ENCODE peak calls at places on chromosome 6, in ten cellular contexts. N is stomach, Y is K562, L is transverse colon, F is SK-N-SH, E is HepG2, P is GM12878, M is esophagus muscularis mucosa, U is H1, R is sigmoid colon. D is an unnamed sample.

GRCh38 chr6:87791029-87791428 is 89.0 kb upstream of the AKIRIN2 start:
- DNase-seq in Y (no peak), P (no peak), F (no peak), E (no peak), M (no peak), N (no peak), L (no peak), U (no peak), R (no peak), D (no peak)

GRCh38 chr6:10481101-10481500 is 40.0 kb upstream of the GCNT2 start:
- DNase-seq in P (no peak), F (no peak), R (no peak), M (no peak), N (no peak), E (no peak), Y (no peak), U (no peak), L (no peak), D (no peak)

GRCh38 chr6:146972526-146972925 is 231.7 kb upstream of the STXBP5 start:
- DNase-seq in M (no peak), U (no peak), Y (no peak), L (no peak), F (no peak), R (no peak), N (no peak), E (no peak), P (no peak), D (no peak)

GRCh38 chr6:37435816-37436215 is 2.8 kb downstream of the CMTR1 start:
- DNase-seq in P (no peak), U (no peak), M (no peak), Y (no peak), F (no peak), L (no peak), N (no peak), R (no peak), E (no peak), D (no peak)

GRCh38 chr6:108074359-108075144 is at the start of gene OSTM1:
- DNase-seq in N (peak), Y (peak), F (peak), R (peak), L (peak), E (peak), P (peak), U (peak), M (peak), D (peak)

GRCh38 chr6:166862287-166862977 is 93.9 kb downstream of the RNASET2 start:
- DNase-seq in F (peak), E (no peak), N (peak), L (no peak), U (peak), Y (no peak), R (no peak), P (no peak), M (peak), D (peak)

GRCh38 chr6:70236304-70236703 is 66.6 kb downstream of the COL9A1 start:
- DNase-seq in M (no peak), F (no peak), L (no peak), R (no peak), P (no peak), E (no peak), N (no peak), U (no peak), Y (no peak), D (no peak)

GRCh38 chr6:112979830-112980229 is 632.7 kb downstream of the RFPL4B start:
- DNase-seq in E (no peak), F (peak), R (no peak), U (no peak), L (no peak), P (no peak), M (no peak), N (no peak), Y (no peak), D (no peak)

GRCh38 chr6:168103036-168103830 is 24.2 kb upstream of the FRMD1 start:
- DNase-seq in U (no peak), F (no peak), R (no peak), M (no peak), E (no peak), L (no peak), P (no peak), N (no peak), Y (no peak), D (no peak)

GRCh38 chr6:42269553-42269952 is 51.9 kb upstream of the MRPS10 start:
- DNase-seq in U (no peak), N (peak), F (no peak), P (peak), Y (no peak), R (no peak), E (no peak), M (no peak), L (peak), D (no peak)

GRCh38 chr6:32622545-32623401 is 14.4 kb upstream of the HLA-DQA1 start:
- DNase-seq in U (peak), Y (no peak), M (no peak), L (no peak), P (peak), F (peak), N (no peak), E (peak), R (no peak), D (no peak)

GRCh38 chr6:78598966-78599365 is 268.4 kb upstream of the IRAK1BP1 start:
- DNase-seq in E (no peak), F (no peak), N (no peak), M (no peak), L (no peak), U (peak), R (no peak), P (no peak), Y (no peak), D (no peak)

GRCh38 chr6:130587778-130588520 is 222.1 kb downstream of the TMEM200A start:
- DNase-seq in F (no peak), M (no peak), P (no peak), N (no peak), R (no peak), L (no peak), Y (no peak), E (no peak), U (no peak), D (no peak)

DNA sequence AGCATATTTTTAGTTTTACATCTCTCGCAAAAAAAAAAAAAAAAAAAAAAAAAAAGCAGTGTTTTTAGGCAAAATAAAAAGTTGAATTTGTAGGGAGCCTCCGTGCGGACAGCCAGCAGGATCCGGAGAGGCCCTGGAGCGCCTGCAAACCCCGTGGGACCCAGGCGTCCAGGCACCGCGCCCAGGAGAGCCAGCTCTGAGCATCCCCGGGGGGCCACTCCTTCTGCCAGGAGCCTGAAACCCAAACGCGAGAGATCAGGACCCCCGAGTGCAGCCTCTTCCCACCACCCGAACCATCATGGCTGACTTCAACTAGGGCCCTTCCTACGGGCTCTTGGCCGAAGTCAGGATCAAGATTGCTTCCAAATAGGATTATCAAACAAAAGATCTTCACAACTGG is 54.1 kb upstream of the LY86 start:
- DNase-seq in R (no peak), N (no peak), L (no peak), F (no peak), U (no peak), Y (no peak), M (no peak), E (no peak), P (no peak), D (no peak)
- TF ChIP-seq EP300 in R (no peak), N (no peak), L (no peak), F (no peak), U (no peak), Y (no peak), M (no peak), E (no peak), P (no peak), D (no peak)

GRCh38 chr6:125050663-125051318 is 88.6 kb downstream of the RNF217 start:
- DNase-seq in U (no peak), M (no peak), R (no peak), Y (no peak), N (no peak), E (no peak), P (no peak), L (no peak), F (no peak), D (no peak)
- TF ChIP-seq POLR2AphosphoS5 in U (no peak), M (no peak), R (no peak), Y (no peak), N (no peak), E (no peak), P (no peak), L (no peak), F (no peak), D (no peak)

GRCh38 chr6:99611148-99611547 is 4.5 kb downstream of the PRDM13 start:
- DNase-seq in N (no peak), F (no peak), R (no peak), U (no peak), L (no peak), E (no peak), M (no peak), Y (peak), P (peak), D (no peak)
- H3K4me3 ChIP-seq in N (no peak), F (no peak), R (no peak), U (no peak), L (no peak), E (no peak), M (no peak), Y (no peak), P (peak), D (no peak)

GRCh38 chr6:20402181-20403079 is 751 bp downstream of the E2F3 start:
- DNase-seq in R (peak), E (peak), U (no peak), Y (peak), P (no peak), L (peak), N (peak), M (no peak), F (peak), D (peak)
- TF ChIP-seq EP300 in R (no peak), E (no peak), U (no peak), Y (peak), P (no peak), L (no peak), N (no peak), M (no peak), F (no peak), D (no peak)

GRCh38 chr6:11484441-11484840 is 53.1 kb upstream of the TMEM170B start:
- DNase-seq in P (no peak), E (no peak), L (no peak), U (no peak), M (no peak), N (no peak), F (no peak), R (no peak), Y (no peak), D (no peak)
- TF ChIP-seq POLR2AphosphoS5 in P (no peak), E (no peak), L (peak), U (no peak), M (no peak), N (no peak), F (no peak), R (peak), Y (no peak), D (no peak)

DNA sequence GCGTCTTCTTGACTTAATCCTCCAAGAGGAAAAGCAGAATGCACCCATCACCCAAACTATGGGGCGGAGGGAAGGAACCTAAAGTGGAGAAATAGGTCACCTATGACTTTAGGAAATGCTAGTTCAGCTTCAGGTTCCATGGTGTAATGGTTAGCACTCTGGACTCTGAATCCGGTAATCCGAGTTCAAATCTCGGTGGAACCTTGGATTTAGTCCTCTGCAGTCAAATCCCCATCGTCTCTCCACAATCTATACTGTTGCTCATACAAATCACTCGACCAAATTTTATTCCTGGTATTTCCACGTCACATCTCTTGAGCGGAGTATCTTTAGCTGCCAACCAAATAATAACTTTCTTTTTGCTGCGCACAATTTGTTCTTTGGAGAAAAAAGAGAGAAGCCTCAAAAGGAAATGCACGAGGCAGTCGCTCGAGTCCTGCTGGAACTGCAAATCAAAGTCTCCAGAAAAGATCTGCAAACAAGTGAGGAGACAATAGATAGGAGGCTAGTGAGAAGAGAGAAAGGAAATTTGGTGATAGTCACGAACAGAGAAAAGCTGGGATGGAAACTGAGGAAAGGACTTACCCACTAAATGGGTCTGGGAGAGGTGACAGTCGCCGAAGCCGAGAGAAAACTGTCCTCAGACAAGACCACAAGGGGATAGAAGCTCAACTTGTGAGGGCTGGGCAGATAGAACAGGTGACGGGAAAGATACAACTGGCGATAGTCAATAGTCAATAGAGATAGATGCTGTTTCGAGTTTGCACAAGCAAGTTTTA is 16.6 kb downstream of the POM121L2 start:
- DNase-seq in P (no peak), N (no peak), E (peak), Y (peak), R (no peak), M (no peak), F (no peak), U (no peak), L (no peak), D (no peak)
- H3K4me3 ChIP-seq in P (peak), N (no peak), E (peak), Y (peak), R (no peak), M (no peak), F (peak), U (peak), L (no peak), D (no peak)

GRCh38 chr6:157264701-157265100 is 58.6 kb downstream of the TMEM242 start:
- DNase-seq in P (no peak), N (peak), Y (no peak), R (peak), U (no peak), F (no peak), M (no peak), L (no peak), E (no peak), D (no peak)
- TF ChIP-seq EP300 in P (no peak), N (no peak), Y (no peak), R (no peak), U (no peak), F (no peak), M (no peak), L (no peak), E (no peak), D (no peak)

GRCh38 chr6:56808871-56809359 is 146.0 kb upstream of the BEND6 start:
- DNase-seq in E (no peak), U (no peak), R (no peak), L (no peak), Y (no peak), F (no peak), M (no peak), N (no peak), P (no peak), D (no peak)
- TF ChIP-seq POLR2AphosphoS5 in E (no peak), U (no peak), R (no peak), L (no peak), Y (no peak), F (no peak), M (no peak), N (no peak), P (no peak), D (no peak)

DNA sequence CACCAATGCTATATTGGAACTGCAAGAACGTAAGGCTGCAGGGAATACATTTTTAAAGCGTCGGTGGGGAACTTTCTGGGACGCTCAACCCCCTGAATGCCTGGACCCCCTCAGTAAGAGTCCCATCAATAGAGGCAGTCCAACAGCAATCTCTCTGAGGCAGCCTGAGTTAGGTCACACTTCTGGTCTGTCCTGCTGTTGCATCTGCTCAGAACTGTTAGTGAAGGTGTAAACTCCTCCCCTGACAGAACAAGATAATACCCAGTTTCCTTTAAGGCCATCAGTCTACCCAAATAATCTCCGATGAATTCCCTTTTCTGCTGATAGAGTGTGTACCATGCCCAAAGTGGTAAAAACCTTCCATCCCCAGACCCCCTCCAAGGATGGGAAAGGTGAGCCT is 1.1 kb upstream of the RNGTT start:
- DNase-seq in E (no peak), N (no peak), U (no peak), F (no peak), Y (peak), P (no peak), R (no peak), L (no peak), M (no peak), D (no peak)
- H3K4me3 ChIP-seq in E (peak), N (peak), U (no peak), F (peak), Y (peak), P (peak), R (peak), L (no peak), M (peak), D (no peak)